ENCODE peak calls at places on chromosomes 12 and 14, in eight cellular contexts. I is neuronal stem cell; A is CD4-positive, alpha-beta T cell; H is left lung; B is A549; K is CD8-positive, alpha-beta memory T cell; W is GM23248; T is OCI-LY7. D is an unnamed sample.
A peak's percentile ranks its signal among the peaks of the same experiment; 100 is the strongest.

GRCh38 chr12:89225401-89225800 is 126.9 kb downstream of the DUSP6 start:
- DNase-seq in W (peak; percentile 93), B (no peak), T (no peak), I (no peak), H (no peak), A (peak; percentile 60), K (peak; percentile 34), D (no peak)

GRCh38 chr12:3698218-3698974 is 54.5 kb downstream of the CRACR2A start:
- DNase-seq in T (no peak), I (no peak), B (no peak), K (no peak), H (no peak), A (no peak), W (peak; percentile 97), D (no peak)

GRCh38 chr14:91770185-91770584 is 38.3 kb upstream of the CATSPERB start:
- DNase-seq in W (no peak), T (no peak), B (no peak), A (no peak), I (no peak), H (no peak), K (no peak), D (no peak)

GRCh38 chr12:53492830-53493609 is 6.2 kb downstream of the MAP3K12 start:
- DNase-seq in H (peak; percentile 99), K (peak; percentile 82), W (peak; percentile 96), I (peak; percentile 90), T (peak; percentile 90), B (peak; percentile 72), A (peak; percentile 84), D (peak; percentile 87)

GRCh38 chr12:87676726-87677125 is 352.5 kb downstream of the C12orf50 start:
- DNase-seq in H (no peak), W (no peak), T (no peak), A (no peak), I (no peak), K (no peak), B (no peak), D (no peak)

GRCh38 chr12:53201170-53201541 is 5.9 kb downstream of the ITGB7 start:
- DNase-seq in W (no peak), I (no peak), A (no peak), H (no peak), B (no peak), K (no peak), T (no peak), D (no peak)

GRCh38 chr12:27434673-27435565 is 11.6 kb upstream of the SMCO2 start:
- DNase-seq in B (peak; percentile 26), T (peak; percentile 34), H (no peak), W (peak; percentile 50), K (no peak), A (peak; percentile 9), I (no peak), D (no peak)

GRCh38 chr14:104785708-104786080 is 9.9 kb downstream of the AKT1 start:
- DNase-seq in I (no peak), H (peak; percentile 71), W (no peak), T (no peak), B (no peak), A (no peak), K (no peak), D (no peak)

GRCh38 chr14:19920021-19920657 is at the start of gene OR4K5:
- DNase-seq in A (no peak), H (no peak), K (no peak), W (no peak), T (no peak), I (no peak), B (no peak), D (no peak)

GRCh38 chr14:69663322-69663686 is 51.9 kb downstream of the SUSD6 start:
- DNase-seq in H (no peak), B (no peak), K (no peak), A (no peak), T (no peak), I (no peak), W (peak; percentile 44), D (no peak)

GRCh38 chr14:26204954-26205479 is 392.8 kb downstream of the NOVA1 start:
- DNase-seq in I (peak; percentile 43), H (peak; percentile 79), A (no peak), K (no peak), T (no peak), B (no peak), W (peak; percentile 40), D (no peak)

GRCh38 chr14:78586681-78587080 is 416.5 kb downstream of the NRXN3 start:
- DNase-seq in B (no peak), W (no peak), H (no peak), T (no peak), A (no peak), K (no peak), I (no peak), D (no peak)

GRCh38 chr14:63273091-63273490 is 45.6 kb downstream of the GPHB5 start:
- DNase-seq in T (no peak), W (no peak), A (no peak), K (no peak), H (no peak), I (no peak), B (no peak), D (no peak)

GRCh38 chr12:50764861-50765324 is 992 bp downstream of the ATF1 start:
- DNase-seq in I (no peak), A (peak; percentile 44), H (no peak), K (peak; percentile 23), B (peak; percentile 58), W (peak; percentile 67), T (peak; percentile 70), D (peak; percentile 33)

GRCh38 chr14:54549862-54550261 is 17.1 kb upstream of the SAMD4A start:
- DNase-seq in K (no peak), H (no peak), B (no peak), A (no peak), W (peak; percentile 29), I (no peak), T (no peak), D (no peak)

GRCh38 chr12:38384816-38385491 is 68.4 kb downstream of the ALG10B start:
- DNase-seq in A (no peak), B (no peak), K (no peak), W (no peak), I (no peak), H (no peak), T (no peak), D (no peak)

GRCh38 chr12:20004951-20005350 is 363.4 kb upstream of the PDE3A start:
- DNase-seq in H (no peak), K (no peak), I (no peak), B (no peak), A (no peak), T (no peak), W (peak; percentile 45), D (no peak)

GRCh38 chr14:53953002-53953827 is 3.4 kb downstream of the BMP4 start:
- DNase-seq in K (no peak), W (peak; percentile 58), B (peak; percentile 71), I (no peak), A (no peak), T (no peak), H (peak; percentile 91), D (peak; percentile 61)

GRCh38 chr12:84807249-84807648 is 105.3 kb downstream of the SLC6A15 start:
- DNase-seq in T (no peak), A (no peak), B (no peak), W (peak; percentile 75), H (no peak), I (no peak), K (no peak), D (peak; percentile 20)

GRCh38 chr12:115255962-115256361 is 572.0 kb upstream of the TBX3 start:
- DNase-seq in A (no peak), T (no peak), B (no peak), W (no peak), K (no peak), I (no peak), H (no peak), D (no peak)
- H3K27ac ChIP-seq in A (no peak overlapping the region), T (no peak overlapping the region), B (no peak overlapping the region), W (no peak overlapping the region), K (no peak overlapping the region), I (no peak overlapping the region), H (no peak overlapping the region), D (no peak overlapping the region)

GRCh38 chr14:96216627-96217026 is 12.0 kb downstream of the BDKRB2 start:
- DNase-seq in K (no peak), I (no peak), W (no peak), A (no peak), B (no peak), H (no peak), T (no peak), D (no peak)

GRCh38 chr14:96215845-96216244 is 11.2 kb downstream of the BDKRB2 start:
- DNase-seq in W (peak; percentile 63), I (no peak), H (no peak), T (no peak), K (no peak), B (no peak), A (no peak), D (no peak)

GRCh38 chr14:96212140-96212539 is 7.5 kb downstream of the BDKRB2 start:
- DNase-seq in H (no peak), K (no peak), A (no peak), W (peak; percentile 48), I (no peak), T (no peak), B (no peak), D (no peak)

GRCh38 chr14:96213871-96214465 is 9.3 kb downstream of the BDKRB2 start:
- DNase-seq in A (no peak), W (no peak), K (no peak), I (no peak), B (no peak), T (no peak), H (no peak), D (no peak)

DNA sequence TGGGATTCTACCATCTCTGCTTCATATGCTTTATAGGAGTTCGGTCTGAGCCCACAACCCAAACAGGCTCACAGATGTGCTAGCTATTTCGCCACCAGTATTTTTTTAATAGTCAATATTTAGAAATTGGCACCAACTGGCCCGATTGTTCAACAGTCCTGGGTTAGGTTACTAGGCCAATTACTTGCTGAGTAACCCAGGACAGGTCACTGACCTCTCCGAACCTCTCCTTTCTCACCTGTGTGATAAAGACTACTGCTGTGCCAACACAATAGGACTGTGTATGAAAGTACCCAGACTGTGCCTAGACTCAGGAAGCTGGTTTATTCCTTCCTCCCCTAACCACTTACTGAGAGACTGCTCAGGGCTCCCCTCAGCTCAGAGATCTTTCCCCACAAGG is 8.3 kb downstream of the BDKRB2 start:
- DNase-seq in K (no peak), T (no peak), A (no peak), B (no peak), I (no peak), H (no peak), W (no peak), D (no peak)
- H3K27ac ChIP-seq in K (no peak overlapping the region), T (no peak overlapping the region), A (no peak overlapping the region), B (peak overlapping the region; percentile 34), I (no peak overlapping the region), H (no peak overlapping the region), W (no peak overlapping the region), D (no peak overlapping the region)

GRCh38 chr12:104870797-104871196 is 87.3 kb downstream of the SLC41A2 start:
- DNase-seq in H (no peak), W (no peak), A (no peak), I (no peak), K (no peak), B (no peak), T (no peak), D (no peak)
- H3K27ac ChIP-seq in H (no peak overlapping the region), W (no peak overlapping the region), A (no peak overlapping the region), I (no peak overlapping the region), K (no peak overlapping the region), B (no peak overlapping the region), T (no peak overlapping the region), D (no peak overlapping the region)

DNA sequence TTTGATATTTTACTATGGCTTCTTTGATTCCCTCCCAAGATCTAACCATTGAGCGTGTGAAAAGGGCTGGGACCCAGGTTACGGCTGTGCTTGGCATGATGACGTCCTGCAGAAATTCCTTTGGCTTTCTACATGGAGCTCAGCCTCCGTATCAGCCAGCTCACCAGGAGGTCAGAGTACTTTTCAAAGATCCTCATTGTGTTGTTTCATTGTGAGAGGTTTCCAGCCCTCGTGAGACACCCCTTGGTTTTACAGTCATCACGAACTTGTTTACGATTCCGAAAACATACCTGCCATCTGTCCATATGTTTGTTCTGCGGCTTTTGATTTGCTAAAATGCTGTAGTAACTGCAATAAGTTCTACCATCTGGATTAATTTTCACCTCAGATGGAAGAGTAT is 453.1 kb downstream of the TMEM121 start:
- DNase-seq in A (no peak), K (no peak), T (no peak), B (no peak), I (no peak), H (no peak), W (no peak), D (no peak)
- H3K27ac ChIP-seq in A (no peak overlapping the region), K (no peak overlapping the region), T (no peak overlapping the region), B (no peak overlapping the region), I (no peak overlapping the region), H (no peak overlapping the region), W (no peak overlapping the region), D (no peak overlapping the region)